ENCODE peak calls at places on chromosomes 6 and 20, in eight cellular contexts. One of them, this sample, is unnamed.

GRCh38 chr20:33252460-33252859 is 16.7 kb downstream of the BPIFA1 start:
- DNase-seq in fibroblast of mammary gland: no peak
- DNase-seq in PC-3: no peak
- DNase-seq in left ventricle myocardium inferior: no peak
- DNase-seq in IMR-90: no peak
- DNase-seq in lung: no peak
- DNase-seq in cardiac muscle cell: no peak
- DNase-seq in left lung: no peak
- DNase-seq in this sample: no peak

GRCh38 chr20:59032713-59033059 is 551 bp upstream of the ATP5F1E start:
- DNase-seq in left lung: no peak
- DNase-seq in fibroblast of mammary gland: peak
- DNase-seq in cardiac muscle cell: peak
- DNase-seq in IMR-90: peak
- DNase-seq in PC-3: peak
- DNase-seq in lung: no peak
- DNase-seq in left ventricle myocardium inferior: no peak
- DNase-seq in this sample: no peak

GRCh38 chr6:5707646-5708045 is 299.1 kb downstream of the NRN1 start:
- DNase-seq in cardiac muscle cell: no peak
- DNase-seq in IMR-90: no peak
- DNase-seq in lung: no peak
- DNase-seq in PC-3: no peak
- DNase-seq in left ventricle myocardium inferior: no peak
- DNase-seq in left lung: no peak
- DNase-seq in fibroblast of mammary gland: no peak
- DNase-seq in this sample: no peak

GRCh38 chr6:4074478-4075235 is 4.3 kb downstream of the FAM217A start:
- DNase-seq in left lung: no peak
- DNase-seq in fibroblast of mammary gland: no peak
- DNase-seq in left ventricle myocardium inferior: no peak
- DNase-seq in cardiac muscle cell: no peak
- DNase-seq in IMR-90: no peak
- DNase-seq in lung: no peak
- DNase-seq in PC-3: no peak
- DNase-seq in this sample: no peak

GRCh38 chr6:47709160-47709559 is 10.8 kb downstream of the ADGRF4 start:
- DNase-seq in PC-3: peak
- DNase-seq in left lung: no peak
- DNase-seq in cardiac muscle cell: no peak
- DNase-seq in lung: no peak
- DNase-seq in fibroblast of mammary gland: no peak
- DNase-seq in IMR-90: no peak
- DNase-seq in left ventricle myocardium inferior: no peak
- DNase-seq in this sample: no peak

GRCh38 chr6:37615564-37616340 is 81.9 kb downstream of the MDGA1 start:
- DNase-seq in PC-3: no peak
- DNase-seq in cardiac muscle cell: peak
- DNase-seq in left lung: no peak
- DNase-seq in lung: no peak
- DNase-seq in left ventricle myocardium inferior: no peak
- DNase-seq in fibroblast of mammary gland: peak
- DNase-seq in IMR-90: no peak
- DNase-seq in this sample: peak

GRCh38 chr6:13526718-13527668 is 39.6 kb upstream of the GFOD1 start:
- DNase-seq in PC-3: no peak
- DNase-seq in left lung: peak
- DNase-seq in cardiac muscle cell: peak
- DNase-seq in left ventricle myocardium inferior: peak
- DNase-seq in fibroblast of mammary gland: no peak
- DNase-seq in IMR-90: no peak
- DNase-seq in lung: no peak
- DNase-seq in this sample: no peak

GRCh38 chr20:58982406-58983114 is 1.5 kb downstream of the NELFCD start:
- DNase-seq in lung: no peak
- DNase-seq in left ventricle myocardium inferior: no peak
- DNase-seq in fibroblast of mammary gland: no peak
- DNase-seq in cardiac muscle cell: no peak
- DNase-seq in IMR-90: no peak
- DNase-seq in left lung: no peak
- DNase-seq in PC-3: no peak
- DNase-seq in this sample: no peak

GRCh38 chr6:122730775-122731386 is 48.6 kb upstream of the FABP7 start:
- DNase-seq in left ventricle myocardium inferior: no peak
- DNase-seq in left lung: no peak
- DNase-seq in cardiac muscle cell: peak
- DNase-seq in fibroblast of mammary gland: peak
- DNase-seq in IMR-90: peak
- DNase-seq in PC-3: peak
- DNase-seq in lung: no peak
- DNase-seq in this sample: peak

GRCh38 chr20:64113796-64114355 is 6.5 kb upstream of the NPBWR2 start:
- DNase-seq in PC-3: no peak
- DNase-seq in left lung: peak
- DNase-seq in IMR-90: no peak
- DNase-seq in fibroblast of mammary gland: no peak
- DNase-seq in left ventricle myocardium inferior: no peak
- DNase-seq in cardiac muscle cell: no peak
- DNase-seq in lung: no peak
- DNase-seq in this sample: no peak

GRCh38 chr6:9467746-9468145 is 947.1 kb downstream of the TFAP2A start:
- DNase-seq in left ventricle myocardium inferior: no peak
- DNase-seq in PC-3: peak
- DNase-seq in left lung: no peak
- DNase-seq in cardiac muscle cell: peak
- DNase-seq in lung: no peak
- DNase-seq in IMR-90: peak
- DNase-seq in fibroblast of mammary gland: peak
- DNase-seq in this sample: peak

GRCh38 chr6:99933129-99933528 is 60.9 kb downstream of the MCHR2 start:
- DNase-seq in cardiac muscle cell: peak
- DNase-seq in IMR-90: peak
- DNase-seq in left ventricle myocardium inferior: no peak
- DNase-seq in left lung: no peak
- DNase-seq in PC-3: peak
- DNase-seq in fibroblast of mammary gland: peak
- DNase-seq in lung: no peak
- DNase-seq in this sample: peak

GRCh38 chr6:111985202-111985731 is 68.6 kb upstream of the CCN6 start:
- DNase-seq in left lung: no peak
- DNase-seq in fibroblast of mammary gland: peak
- DNase-seq in left ventricle myocardium inferior: no peak
- DNase-seq in PC-3: peak
- DNase-seq in lung: peak
- DNase-seq in IMR-90: peak
- DNase-seq in cardiac muscle cell: peak
- DNase-seq in this sample: peak

GRCh38 chr20:31548823-31549512 is 34.7 kb downstream of the HM13 start:
- DNase-seq in IMR-90: no peak
- DNase-seq in left ventricle myocardium inferior: no peak
- DNase-seq in left lung: no peak
- DNase-seq in cardiac muscle cell: no peak
- DNase-seq in lung: no peak
- DNase-seq in fibroblast of mammary gland: no peak
- DNase-seq in PC-3: no peak
- DNase-seq in this sample: no peak

GRCh38 chr6:110049696-110050465 is 71.8 kb downstream of the GPR6 start:
- DNase-seq in PC-3: no peak
- DNase-seq in cardiac muscle cell: no peak
- DNase-seq in fibroblast of mammary gland: no peak
- DNase-seq in IMR-90: no peak
- DNase-seq in left ventricle myocardium inferior: no peak
- DNase-seq in lung: no peak
- DNase-seq in left lung: no peak
- DNase-seq in this sample: no peak

GRCh38 chr20:3074812-3075211 is 3.4 kb downstream of the OXT start:
- DNase-seq in PC-3: peak
- DNase-seq in fibroblast of mammary gland: no peak
- DNase-seq in left ventricle myocardium inferior: no peak
- DNase-seq in cardiac muscle cell: no peak
- DNase-seq in IMR-90: no peak
- DNase-seq in left lung: no peak
- DNase-seq in lung: no peak
- DNase-seq in this sample: no peak

GRCh38 chr20:60131375-60131774 is 173.2 kb downstream of the CDH26 start:
- DNase-seq in cardiac muscle cell: no peak
- DNase-seq in left lung: no peak
- DNase-seq in PC-3: no peak
- DNase-seq in IMR-90: no peak
- DNase-seq in lung: no peak
- DNase-seq in fibroblast of mammary gland: no peak
- DNase-seq in left ventricle myocardium inferior: no peak
- DNase-seq in this sample: no peak

GRCh38 chr20:58219342-58219700 is 9.1 kb downstream of the ANKRD60 start:
- DNase-seq in fibroblast of mammary gland: peak
- DNase-seq in left lung: no peak
- DNase-seq in IMR-90: peak
- DNase-seq in PC-3: peak
- DNase-seq in lung: no peak
- DNase-seq in cardiac muscle cell: peak
- DNase-seq in left ventricle myocardium inferior: no peak
- DNase-seq in this sample: peak

DNA sequence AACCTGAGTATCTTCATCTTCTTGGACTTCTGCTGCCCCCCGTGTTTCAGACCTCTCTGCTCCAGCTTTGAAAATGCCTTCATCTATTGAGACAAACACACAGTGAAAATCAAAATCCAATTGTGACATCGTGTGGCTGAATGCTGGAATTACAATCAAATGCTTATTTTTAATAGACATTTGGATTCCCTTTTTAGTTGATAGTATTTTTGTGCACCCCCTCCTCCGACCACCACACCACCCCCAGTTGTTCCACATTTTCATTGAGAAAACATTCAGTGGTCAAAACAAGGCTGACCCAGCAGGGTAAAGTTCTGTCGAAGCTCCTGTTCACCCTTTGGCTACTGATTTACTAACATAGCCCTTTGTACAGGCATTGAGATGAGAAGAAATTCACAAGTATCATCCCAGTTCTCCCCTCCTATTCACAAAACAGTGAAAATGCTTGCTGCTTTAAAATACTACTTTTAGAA is 79.0 kb downstream of the NRSN1 start:
- DNase-seq in left ventricle myocardium inferior: no peak
- DNase-seq in lung: no peak
- DNase-seq in IMR-90: peak
- DNase-seq in cardiac muscle cell: peak
- DNase-seq in fibroblast of mammary gland: peak
- DNase-seq in PC-3: peak
- DNase-seq in left lung: no peak
- DNase-seq in this sample: peak
- TF ChIP-seq CTCF in left ventricle myocardium inferior: peak
- TF ChIP-seq CTCF in lung: peak
- TF ChIP-seq CTCF in IMR-90: peak
- TF ChIP-seq CTCF in cardiac muscle cell: peak
- TF ChIP-seq CTCF in fibroblast of mammary gland: peak
- TF ChIP-seq CTCF in PC-3: peak
- TF ChIP-seq CTCF in left lung: peak
- TF ChIP-seq CTCF in this sample: peak

DNA sequence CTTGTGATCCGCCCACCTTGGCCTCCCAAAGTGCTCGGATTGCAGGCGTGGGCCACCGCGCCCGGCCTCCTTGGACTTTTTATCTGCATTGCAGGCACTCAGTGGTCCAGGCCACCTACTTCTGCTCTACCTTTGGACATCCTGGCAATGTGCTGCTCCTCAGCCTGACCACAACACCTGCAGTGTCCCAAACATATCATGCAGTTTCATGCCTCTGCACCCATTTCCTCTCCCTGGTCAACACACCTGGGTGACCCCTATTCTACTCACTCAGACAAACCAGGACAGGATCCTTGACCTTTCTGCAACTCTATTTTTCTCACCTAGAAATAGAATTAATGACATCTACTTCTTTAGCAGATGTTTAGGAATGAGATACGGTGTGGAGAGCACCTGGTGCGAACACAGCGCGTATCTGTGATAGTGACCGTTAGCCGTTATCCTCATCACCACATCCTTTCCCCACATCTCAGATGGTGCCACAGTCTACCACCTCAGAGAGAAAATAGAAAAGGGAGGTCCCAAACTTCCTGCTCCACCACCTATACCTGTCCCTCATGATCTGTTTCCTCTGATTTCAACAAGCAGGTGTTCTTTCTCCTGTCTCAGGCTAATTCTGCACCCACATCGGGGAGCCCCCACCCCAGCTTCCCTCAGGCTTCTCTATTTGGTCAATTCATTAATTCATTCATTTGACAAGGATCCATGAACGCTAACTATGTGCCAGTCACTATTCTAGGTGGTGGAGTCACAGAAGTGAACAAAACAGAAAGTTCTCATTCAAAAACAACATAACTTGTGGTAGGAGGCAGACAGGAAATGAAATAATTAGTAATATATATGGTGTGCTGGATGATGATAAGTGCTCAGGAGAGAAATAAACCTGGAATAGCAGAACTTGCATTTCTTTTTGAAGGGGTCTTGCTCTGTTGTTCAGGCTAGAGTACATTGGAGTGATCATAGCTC is 4.3 kb upstream of the BTN3A2 start:
- DNase-seq in lung: no peak
- DNase-seq in IMR-90: no peak
- DNase-seq in fibroblast of mammary gland: no peak
- DNase-seq in cardiac muscle cell: no peak
- DNase-seq in left ventricle myocardium inferior: no peak
- DNase-seq in PC-3: no peak
- DNase-seq in left lung: no peak
- DNase-seq in this sample: no peak
- H3K4me3 ChIP-seq in lung: no peak
- H3K4me3 ChIP-seq in IMR-90: no peak
- H3K4me3 ChIP-seq in fibroblast of mammary gland: no peak
- H3K4me3 ChIP-seq in cardiac muscle cell: no peak
- H3K4me3 ChIP-seq in left ventricle myocardium inferior: no peak
- H3K4me3 ChIP-seq in PC-3: no peak
- H3K4me3 ChIP-seq in left lung: no peak
- H3K4me3 ChIP-seq in this sample: no peak

GRCh38 chr6:161369339-161369738 is 95.5 kb upstream of the AGPAT4 start:
- DNase-seq in PC-3: peak
- DNase-seq in lung: no peak
- DNase-seq in fibroblast of mammary gland: peak
- DNase-seq in cardiac muscle cell: peak
- DNase-seq in left lung: peak
- DNase-seq in left ventricle myocardium inferior: no peak
- DNase-seq in IMR-90: peak
- DNase-seq in this sample: peak
- TF ChIP-seq CTCF in PC-3: no peak
- TF ChIP-seq CTCF in lung: no peak
- TF ChIP-seq CTCF in fibroblast of mammary gland: peak
- TF ChIP-seq CTCF in cardiac muscle cell: no peak
- TF ChIP-seq CTCF in left lung: no peak
- TF ChIP-seq CTCF in left ventricle myocardium inferior: no peak
- TF ChIP-seq CTCF in IMR-90: no peak
- TF ChIP-seq CTCF in this sample: peak

DNA sequence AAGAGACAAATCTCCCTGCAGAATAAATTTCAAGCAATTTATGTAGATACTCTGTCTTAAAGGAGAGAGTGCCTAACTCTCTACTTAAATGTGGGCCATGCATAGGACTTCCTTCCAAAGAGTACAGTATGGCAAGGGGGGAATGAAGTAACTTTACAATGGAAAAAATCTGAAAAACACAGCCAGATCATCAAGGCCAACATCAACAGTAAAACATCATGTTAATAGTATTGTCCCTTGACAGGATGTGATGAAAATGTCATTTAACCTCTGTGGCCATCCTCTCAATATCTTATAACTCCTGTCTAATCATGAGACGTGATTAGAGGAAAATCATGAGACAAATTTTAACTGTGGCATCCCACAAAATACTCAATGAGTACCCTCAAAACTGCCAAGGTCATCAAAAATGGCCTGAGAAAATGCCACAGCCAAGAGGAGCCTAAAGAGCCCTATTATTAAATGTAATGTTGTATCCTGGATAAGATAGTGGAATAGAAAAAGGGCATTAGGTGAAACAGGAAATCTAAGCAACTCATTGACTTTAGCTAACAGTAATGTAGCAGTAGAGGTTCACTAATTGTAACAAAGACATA is 47.5 kb downstream of the CNBD2 start:
- DNase-seq in left lung: no peak
- DNase-seq in left ventricle myocardium inferior: no peak
- DNase-seq in fibroblast of mammary gland: no peak
- DNase-seq in lung: no peak
- DNase-seq in IMR-90: no peak
- DNase-seq in PC-3: no peak
- DNase-seq in cardiac muscle cell: no peak
- DNase-seq in this sample: no peak
- H3K4me3 ChIP-seq in left lung: no peak
- H3K4me3 ChIP-seq in left ventricle myocardium inferior: no peak
- H3K4me3 ChIP-seq in fibroblast of mammary gland: no peak
- H3K4me3 ChIP-seq in lung: no peak
- H3K4me3 ChIP-seq in IMR-90: no peak
- H3K4me3 ChIP-seq in PC-3: no peak
- H3K4me3 ChIP-seq in cardiac muscle cell: no peak
- H3K4me3 ChIP-seq in this sample: no peak

This sample was measured in brain microvascular endothelial cell.